ENCODE peak calls at places on chromosomes 4 and X, in seven cellular contexts. U, C, T, D, L, B and O are unnamed samples.

GRCh38 chrX:149161438-149162088 is 343.5 kb downstream of the IDS start:
- DNase-seq in B (no peak), U (no peak), T (no peak), D (no peak), L (no peak), C (no peak), O (no peak)

GRCh38 chr4:100742045-100742444 is 224.2 kb upstream of the EMCN start:
- DNase-seq in U (no peak), T (peak; percentile 8), L (no peak), B (peak; percentile 53), C (no peak), D (peak; percentile 77), O (no peak)

GRCh38 chr4:158824425-158825274 is 55.8 kb downstream of the FNIP2 start:
- DNase-seq in B (no peak), T (peak; percentile 56), U (no peak), L (no peak), D (peak; percentile 37), C (no peak), O (no peak)

GRCh38 chrX:132045456-132045855 is 22.4 kb downstream of the STK26 start:
- DNase-seq in B (no peak), U (no peak), T (no peak), D (no peak), C (no peak), L (no peak), O (no peak)

GRCh38 chr4:145796338-145796737 is 116.4 kb downstream of the C4orf51 start:
- DNase-seq in B (no peak), T (no peak), L (no peak), U (no peak), C (no peak), D (no peak), O (no peak)

GRCh38 chr4:154626793-154627484 is 14.5 kb upstream of the FGG start:
- DNase-seq in B (peak; percentile 84), C (no peak), D (peak; percentile 51), L (peak; percentile 47), T (peak; percentile 53), U (peak; percentile 48), O (peak; percentile 27)

GRCh38 chr4:127634181-127634580 is 1.4 kb downstream of the INTU start:
- DNase-seq in L (no peak), T (peak; percentile 18), B (no peak), D (peak; percentile 86), C (no peak), U (no peak), O (no peak)

GRCh38 chr4:158261480-158261879 is 51.2 kb downstream of the TMEM144 start:
- DNase-seq in D (no peak), L (no peak), U (no peak), C (no peak), T (no peak), B (no peak), O (no peak)

GRCh38 chrX:74922922-74923321 is 2.3 kb downstream of the NEXMIF start:
- DNase-seq in L (no peak), U (no peak), T (no peak), C (no peak), B (no peak), D (no peak), O (no peak)

GRCh38 chr4:3687538-3687937 is 78.6 kb upstream of the ADRA2C start:
- DNase-seq in U (no peak), L (peak; percentile 39), T (no peak), D (no peak), B (no peak), C (no peak), O (no peak)

GRCh38 chrX:455673-456072 is 69.0 kb upstream of the PPP2R3B start:
- DNase-seq in D (no peak), B (no peak), U (no peak), L (no peak), T (no peak), C (no peak), O (no peak)